ENCODE peak calls at places on chromosomes 7 and 10, in five cellular contexts. P is A549, I is GM12878, F is HepG2, G is IMR-90. Z is an unnamed sample.

GRCh38 chr10:43202224-43202656 is 64.0 kb downstream of the CSGALNACT2 start:
- DNase-seq in I (no peak), G (no peak), P (no peak), F (no peak), Z (no peak)

GRCh38 chr7:121337398-121337797 is 8.6 kb downstream of the WNT16 start:
- DNase-seq in F (no peak), G (no peak), I (no peak), P (no peak), Z (no peak)

GRCh38 chr7:98223898-98224700 is 12.9 kb downstream of the BHLHA15 start:
- DNase-seq in G (no peak), F (no peak), I (no peak), P (no peak), Z (no peak)

GRCh38 chr7:12237007-12237406 is 25.9 kb downstream of the TMEM106B start:
- DNase-seq in F (no peak), P (no peak), G (no peak), I (no peak), Z (no peak)

GRCh38 chr7:99380823-99381663 is 6.5 kb downstream of the ARPC1B start:
- DNase-seq in F (peak), G (no peak), I (peak), P (no peak), Z (no peak)

GRCh38 chr7:24885716-24886115 is 94.3 kb downstream of the OSBPL3 start:
- DNase-seq in I (no peak), F (no peak), G (no peak), P (no peak), Z (no peak)

GRCh38 chr10:15491856-15492255 is 120.8 kb upstream of the FAM171A1 start:
- DNase-seq in I (no peak), P (no peak), G (no peak), F (no peak), Z (no peak)

GRCh38 chr10:17169807-17170206 is 31.7 kb downstream of the TRDMT1 start:
- DNase-seq in G (no peak), I (no peak), P (no peak), F (no peak), Z (no peak)

DNA sequence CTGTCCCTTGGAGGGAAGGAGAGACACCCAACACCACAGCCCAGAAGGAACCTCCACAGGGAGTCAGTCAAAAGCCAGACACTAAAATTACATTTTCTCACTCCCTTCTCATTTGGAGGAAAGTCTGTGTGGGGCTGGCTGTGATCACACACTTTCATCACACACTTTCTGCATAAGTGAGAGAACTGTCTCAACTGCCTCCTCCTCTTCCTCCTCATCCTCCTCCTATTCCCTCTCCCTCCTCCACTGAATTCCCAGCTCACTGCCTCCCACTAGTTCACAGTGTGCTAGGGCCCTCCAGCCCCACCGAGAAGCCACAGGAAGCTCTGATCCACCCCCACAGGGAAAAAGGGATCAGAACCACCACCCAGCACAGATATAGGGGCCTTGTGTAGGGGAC is 91.6 kb downstream of the KCNMA1 start:
- DNase-seq in F (no peak), I (no peak), G (no peak), P (no peak), Z (no peak)
- TF ChIP-seq BHLHE40 in F (no peak), I (no peak), G (no peak), P (no peak), Z (no peak)

GRCh38 chr10:113985342-113985844 is 58.3 kb upstream of the ADRB1 start:
- DNase-seq in F (no peak), P (no peak), G (no peak), I (no peak), Z (no peak)
- TF ChIP-seq BHLHE40 in F (no peak), P (no peak), G (no peak), I (no peak), Z (no peak)

DNA sequence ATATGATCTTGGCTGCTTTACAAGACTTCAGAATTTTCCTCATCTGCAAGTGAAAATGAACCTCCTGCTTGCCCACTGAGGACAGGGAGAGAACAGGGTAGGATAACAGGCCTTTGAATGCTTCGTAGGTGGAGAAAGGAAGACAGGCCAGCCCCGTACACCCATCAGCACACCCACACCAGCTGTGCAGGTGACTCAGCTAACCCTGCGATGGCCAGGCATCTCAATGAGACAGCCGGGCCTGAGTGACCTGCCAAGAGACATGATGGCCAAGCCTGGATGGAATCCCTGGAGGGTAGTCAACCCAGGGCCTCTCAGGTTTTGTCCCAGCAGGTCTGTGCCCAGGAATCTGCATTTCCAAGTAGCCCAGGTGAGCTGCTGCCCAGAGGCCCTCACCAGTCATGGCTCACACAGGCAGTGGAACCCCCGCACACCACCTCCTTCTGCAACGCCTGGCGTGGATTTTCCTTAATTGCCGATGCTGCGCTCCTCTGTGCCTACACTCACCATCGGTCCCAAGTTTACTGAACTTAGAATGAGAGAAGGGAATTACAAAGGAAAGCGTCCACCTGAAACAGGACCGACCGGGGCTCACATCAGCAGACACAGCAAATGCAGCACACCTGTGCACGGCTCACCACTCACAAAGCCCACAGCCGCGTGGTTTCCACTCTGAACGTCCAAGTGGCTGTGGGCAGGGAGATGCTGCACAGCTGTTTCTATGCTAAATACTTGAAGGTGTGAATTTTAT is 163.7 kb downstream of the DIP2C start:
- DNase-seq in I (no peak), F (no peak), G (peak), P (no peak), Z (no peak)
- TF ChIP-seq BHLHE40 in I (no peak), F (no peak), G (peak), P (no peak), Z (no peak)

GRCh38 chr10:67818323-67818722 is 19.7 kb downstream of the DNAJC12 start:
- DNase-seq in I (no peak), G (peak), F (peak), P (peak), Z (no peak)
- TF ChIP-seq BHLHE40 in I (no peak), G (no peak), F (no peak), P (no peak), Z (no peak)

Z was measured in HEK293T.